ENCODE peak calls at places on chromosomes 7 and 10, in nine cellular contexts. V is ACHN; L is stimulated activated CD4-positive, alpha-beta T cell treated with anti-CD3 and anti-CD28 coated beads, TNF-alpha, amount 100 ng/mL, for 1 hour; G is kidney glomerular epithelial cell; Q is RWPE1; T is mucosa of gallbladder; R is adrenal gland; B is activated effector memory CD4-positive, alpha-beta T cell treated with Interleukin-2 at 50 U/mL for 16 hours; D is kidney tubule cell. F is an unnamed sample.

GRCh38 chr7:29170781-29171180 is 23.8 kb upstream of the CHN2 start:
- DNase-seq in V (no peak), L (no peak), G (no peak), Q (no peak), T (no peak), R (no peak), B (no peak), D (no peak), F (no peak)

GRCh38 chr10:84344560-84344959 is 16.2 kb downstream of the CCSER2 start:
- DNase-seq in V (no peak), L (no peak), G (no peak), Q (no peak), T (no peak), R (no peak), B (no peak), D (no peak), F (no peak)

GRCh38 chr10:63431962-63432797 is 33.6 kb downstream of the JMJD1C start:
- DNase-seq in V (no peak), L (no peak), G (no peak), Q (peak), T (no peak), R (no peak), B (no peak), D (peak), F (no peak)

GRCh38 chr10:58384095-58384494 is 1.1 kb upstream of the TFAM start:
- DNase-seq in V (no peak), L (no peak), G (no peak), Q (no peak), T (no peak), R (no peak), B (no peak), D (peak), F (peak)

GRCh38 chr10:21315321-21316220 is 209.9 kb downstream of the SKIDA1 start:
- DNase-seq in V (peak), L (no peak), G (peak), Q (peak), T (peak), R (peak), B (no peak), D (peak), F (no peak)

GRCh38 chr10:48364659-48365405 is 58.4 kb downstream of the MAPK8 start:
- DNase-seq in V (peak), L (no peak), G (no peak), Q (no peak), T (no peak), R (no peak), B (no peak), D (peak), F (no peak)

GRCh38 chr7:131238260-131238940 is 89.3 kb upstream of the MKLN1 start:
- DNase-seq in V (peak), L (no peak), G (peak), Q (peak), T (no peak), R (no peak), B (no peak), D (peak), F (no peak)

GRCh38 chr7:151889406-151890354 is 12.8 kb upstream of the PRKAG2 start:
- DNase-seq in V (no peak), L (no peak), G (no peak), Q (no peak), T (no peak), R (no peak), B (no peak), D (no peak), F (no peak)

GRCh38 chr10:30028006-30028441 is 31.4 kb downstream of the JCAD start:
- DNase-seq in V (no peak), L (no peak), G (no peak), Q (no peak), T (peak), R (peak), B (no peak), D (no peak), F (peak)

GRCh38 chr7:33882040-33882800 is 23.1 kb upstream of the BMPER start:
- DNase-seq in V (no peak), L (no peak), G (no peak), Q (no peak), T (peak), R (no peak), B (no peak), D (no peak), F (no peak)

GRCh38 chr7:129103561-129104324 is 40.8 kb upstream of the TSPAN33 start:
- DNase-seq in V (peak), L (no peak), G (no peak), Q (no peak), T (no peak), R (no peak), B (no peak), D (peak), F (no peak)

GRCh38 chr10:69757553-69758309 is 44.0 kb upstream of the COL13A1 start:
- DNase-seq in V (peak), L (no peak), G (peak), Q (no peak), T (peak), R (peak), B (no peak), D (peak), F (no peak)

GRCh38 chr7:97107192-97107800 is 10.2 kb upstream of the SDHAF3 start:
- DNase-seq in V (no peak), L (no peak), G (no peak), Q (no peak), T (no peak), R (no peak), B (no peak), D (no peak), F (no peak)

GRCh38 chr7:76340617-76341131 is 18.1 kb downstream of the YWHAG start:
- DNase-seq in V (no peak), L (no peak), G (peak), Q (no peak), T (no peak), R (peak), B (no peak), D (no peak), F (no peak)

GRCh38 chr10:103523683-103524082 is 30.2 kb downstream of the NEURL1 start:
- DNase-seq in V (no peak), L (no peak), G (no peak), Q (no peak), T (no peak), R (no peak), B (no peak), D (no peak), F (no peak)

GRCh38 chr7:111931958-111932357 is 274.2 kb downstream of the DOCK4 start:
- DNase-seq in V (no peak), L (no peak), G (no peak), Q (no peak), T (no peak), R (no peak), B (no peak), D (peak), F (no peak)